ENCODE peak calls at places on chromosome 21, in seven cellular contexts. L is cardiac muscle cell, E is NT2/D1, S is left ventricle myocardium inferior, Q is hepatocyte, K is K562, N is GM23248. T is an unnamed sample. For H3K36me3 and H3K27me3, the result is how much of the 10 kb centered on the place peaks cover.

GRCh38 chr21:18161841-18162240 is 82.8 kb upstream of the CHODL start:
- DNase-seq in Q (no peak), L (no peak), N (no peak), S (no peak), E (no peak), K (no peak), T (no peak)

GRCh38 chr21:30233636-30234035 is 17.7 kb upstream of the CLDN8 start:
- DNase-seq in E (no peak), S (no peak), L (no peak), N (no peak), Q (no peak), K (no peak), T (no peak)

GRCh38 chr21:16040601-16041000 is 310.8 kb downstream of the USP25 start:
- DNase-seq in L (peak), N (peak), K (no peak), Q (no peak), E (no peak), S (no peak), T (no peak)

GRCh38 chr21:34811368-34811767 is 142.6 kb downstream of the CLIC6 start:
- DNase-seq in E (no peak), Q (no peak), L (no peak), K (no peak), S (no peak), N (no peak), T (no peak)

GRCh38 chr21:15774590-15774989 is 44.8 kb downstream of the USP25 start:
- DNase-seq in Q (no peak), N (peak), L (peak), K (no peak), S (no peak), E (no peak), T (no peak)

GRCh38 chr21:37917612-37918011 is 1.4 kb upstream of the KCNJ6 start:
- DNase-seq in S (no peak), N (peak), E (no peak), Q (no peak), L (peak), K (no peak), T (no peak)

GRCh38 chr21:43917515-43918384 is 52.7 kb downstream of the AGPAT3 start:
- DNase-seq in S (no peak), Q (no peak), L (no peak), K (peak), N (no peak), E (no peak), T (peak)

GRCh38 chr21:34890724-34891609 is 158.1 kb downstream of the RUNX1 start:
- DNase-seq in E (no peak), S (peak), L (peak), Q (peak), K (no peak), N (peak), T (peak)

GRCh38 chr21:29145354-29145782 is 14.9 kb downstream of the MAP3K7CL start:
- DNase-seq in E (no peak), N (peak), Q (peak), L (peak), K (no peak), S (no peak), T (no peak)
- H3K4me3 ChIP-seq in E (no peak), N (peak), Q (no peak), L (no peak), K (no peak), S (peak), T (no peak)

DNA sequence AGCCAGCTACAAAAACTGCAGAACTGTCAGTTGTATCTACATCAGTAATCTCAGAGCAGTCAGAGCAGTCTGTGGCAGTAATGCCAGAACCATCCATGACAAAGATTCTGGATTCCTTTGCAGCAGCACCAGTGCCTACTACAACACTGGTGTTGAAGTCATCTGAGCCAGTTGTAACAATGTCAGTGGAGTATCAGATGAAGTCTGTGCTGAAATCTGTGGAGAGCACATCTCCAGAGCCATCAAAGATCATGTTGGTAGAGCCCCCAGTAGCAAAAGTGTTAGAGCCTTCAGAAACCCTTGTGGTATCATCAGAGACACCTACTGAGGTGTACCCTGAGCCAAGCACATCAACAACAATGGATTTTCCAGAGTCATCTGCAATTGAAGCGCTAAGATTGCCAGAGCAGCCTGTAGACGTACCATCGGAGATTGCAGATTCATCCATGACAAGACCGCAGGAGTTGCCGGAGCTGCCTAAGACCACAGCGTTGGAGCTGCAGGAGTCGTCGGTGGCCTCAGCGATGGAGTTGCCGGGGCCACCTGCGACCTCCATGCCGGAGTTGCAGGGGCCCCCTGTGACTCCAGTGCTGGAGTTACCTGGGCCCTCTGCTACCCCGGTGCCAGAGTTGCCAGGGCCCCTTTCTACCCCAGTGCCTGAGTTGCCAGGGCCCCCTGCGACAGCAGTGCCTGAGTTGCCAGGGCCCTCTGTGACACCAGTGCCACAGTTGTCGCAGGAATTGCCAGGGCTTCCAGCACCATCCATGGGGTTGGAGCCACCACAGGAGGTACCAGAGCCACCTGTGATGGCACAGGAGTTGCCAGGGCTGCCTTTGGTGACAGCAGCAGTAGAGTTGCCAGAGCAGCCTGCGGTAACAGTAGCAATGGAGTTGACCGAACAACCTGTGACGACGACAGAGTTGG is 7.3 kb downstream of the SON start:
- DNase-seq in Q (no peak), K (no peak), S (no peak), N (no peak), E (no peak), L (no peak), T (no peak)
- H3K36me3 ChIP-seq in Q (under half), K (half or more), S (half or more), N (half or more), E (half or more), L (half or more), T (half or more)

DNA sequence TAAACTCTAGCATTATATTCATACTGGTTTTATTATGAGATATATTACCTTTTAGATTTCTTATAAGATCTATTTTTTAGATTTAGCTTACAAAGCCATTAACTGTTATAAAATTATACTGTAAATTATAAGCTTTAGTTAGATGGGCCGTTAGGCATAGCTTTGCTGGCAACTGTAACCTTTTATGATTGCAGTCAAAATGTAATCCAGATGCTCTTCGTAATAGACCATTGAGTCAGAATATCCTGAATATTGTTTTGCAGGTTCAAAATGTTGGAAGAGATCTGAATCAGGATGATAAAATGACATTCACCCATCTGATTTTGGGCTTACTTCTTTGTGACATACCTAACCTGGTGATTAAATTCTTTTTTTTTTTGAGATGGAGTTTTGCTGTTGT is 20.9 kb downstream of the ITSN1 start:
- DNase-seq in L (no peak), N (peak), E (no peak), Q (no peak), S (no peak), K (no peak), T (no peak)
- H3K27me3 ChIP-seq in L (under half), N (under half), E (under half), Q (under half), S (under half), K (under half), T (under half)

GRCh38 chr21:32413697-32414578 is 1.4 kb downstream of the EVA1C start:
- DNase-seq in Q (no peak), K (no peak), S (no peak), N (peak), E (no peak), L (peak), T (peak)

GRCh38 chr21:32415999-32416398 is 3.5 kb downstream of the EVA1C start:
- DNase-seq in N (no peak), K (no peak), E (no peak), Q (no peak), S (no peak), L (peak), T (no peak)

GRCh38 chr21:32412998-32413504 is 545 bp downstream of the EVA1C start:
- DNase-seq in E (no peak), L (peak), K (no peak), Q (no peak), S (peak), N (no peak), T (no peak)

GRCh38 chr21:32415451-32415850 is 2.9 kb downstream of the EVA1C start:
- DNase-seq in E (no peak), K (no peak), N (no peak), Q (no peak), S (no peak), L (no peak), T (no peak)

GRCh38 chr21:32414579-32415358 is 2.3 kb downstream of the EVA1C start:
- DNase-seq in N (peak), Q (peak), S (no peak), L (peak), K (no peak), E (no peak), T (no peak)
- H3K4me3 ChIP-seq in N (no peak), Q (no peak), S (peak), L (no peak), K (no peak), E (no peak), T (no peak)

GRCh38 chr21:45100866-45101265 is 26.5 kb downstream of the ADARB1 start:
- DNase-seq in Q (no peak), N (no peak), E (no peak), S (no peak), K (no peak), L (no peak), T (no peak)
- H3K36me3 ChIP-seq in Q (under half), N (under half), E (under half), S (under half), K (under half), L (under half), T (under half)

GRCh38 chr21:42682661-42683060 is 29.2 kb downstream of the PDE9A start:
- DNase-seq in L (no peak), E (no peak), Q (no peak), S (no peak), K (no peak), N (no peak), T (no peak)

GRCh38 chr21:42680429-42680828 is 27.0 kb downstream of the PDE9A start:
- DNase-seq in N (no peak), K (no peak), S (no peak), E (no peak), Q (no peak), L (no peak), T (peak)

GRCh38 chr21:42683371-42684108 is 30.1 kb downstream of the PDE9A start:
- DNase-seq in L (no peak), E (no peak), S (no peak), N (no peak), K (no peak), Q (no peak), T (no peak)

GRCh38 chr21:42679982-42680330 is 26.5 kb downstream of the PDE9A start:
- DNase-seq in Q (no peak), E (no peak), S (no peak), K (no peak), N (no peak), L (no peak), T (peak)

DNA sequence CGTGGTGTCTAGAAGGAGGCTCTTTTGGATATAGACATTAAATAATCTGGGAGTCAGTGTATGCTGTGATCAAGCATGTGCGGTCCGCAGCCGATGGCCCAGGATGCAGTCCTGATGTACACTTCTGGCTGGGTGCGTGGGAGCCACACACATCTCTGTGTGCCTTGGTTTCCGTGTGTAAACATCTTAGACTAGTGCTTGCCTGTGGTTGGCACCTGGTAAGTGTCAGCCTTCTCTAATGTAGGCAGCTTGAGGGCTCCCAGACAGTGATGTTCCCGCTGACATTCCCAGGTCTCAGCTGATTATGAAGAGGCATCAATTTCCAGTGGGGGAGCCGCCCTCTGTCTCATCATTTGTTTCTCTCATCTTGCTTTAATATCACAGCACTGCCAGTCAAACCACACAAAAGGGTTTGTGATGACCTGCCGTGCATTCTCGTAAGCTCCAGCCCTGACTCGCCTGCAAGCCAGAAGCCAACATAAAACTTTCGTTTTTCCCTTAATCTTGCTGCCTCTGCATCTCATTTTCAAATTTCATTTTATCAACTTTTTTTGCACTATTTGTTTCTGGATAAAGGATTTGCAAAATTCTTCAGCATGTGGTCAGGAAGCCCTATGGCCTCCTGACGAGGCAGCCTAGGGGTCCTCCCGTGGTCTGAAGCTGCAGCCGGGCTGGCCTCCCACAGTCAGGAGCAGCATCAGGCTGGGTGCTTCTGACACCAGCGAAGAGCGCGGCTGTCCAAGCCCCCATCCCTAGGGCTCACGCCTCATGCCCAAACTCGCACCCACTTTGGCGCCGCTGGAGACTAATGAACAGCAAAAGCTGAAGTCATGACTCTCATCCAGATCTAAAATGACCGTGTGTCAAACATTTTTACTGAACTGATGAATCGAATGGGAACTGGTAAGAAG is 28.1 kb downstream of the PDE9A start:
- DNase-seq in E (no peak), K (no peak), Q (no peak), S (no peak), N (no peak), L (no peak), T (no peak)
- H3K27me3 ChIP-seq in E (under half), K (half or more), Q (under half), S (half or more), N (under half), L (under half), T (under half)

GRCh38 chr21:26164311-26164710 is 6.3 kb downstream of the APP start:
- DNase-seq in E (no peak), L (no peak), K (no peak), S (no peak), N (no peak), Q (no peak), T (no peak)
- H3K4me3 ChIP-seq in E (no peak), L (no peak), K (no peak), S (no peak), N (no peak), Q (no peak), T (no peak)

DNA sequence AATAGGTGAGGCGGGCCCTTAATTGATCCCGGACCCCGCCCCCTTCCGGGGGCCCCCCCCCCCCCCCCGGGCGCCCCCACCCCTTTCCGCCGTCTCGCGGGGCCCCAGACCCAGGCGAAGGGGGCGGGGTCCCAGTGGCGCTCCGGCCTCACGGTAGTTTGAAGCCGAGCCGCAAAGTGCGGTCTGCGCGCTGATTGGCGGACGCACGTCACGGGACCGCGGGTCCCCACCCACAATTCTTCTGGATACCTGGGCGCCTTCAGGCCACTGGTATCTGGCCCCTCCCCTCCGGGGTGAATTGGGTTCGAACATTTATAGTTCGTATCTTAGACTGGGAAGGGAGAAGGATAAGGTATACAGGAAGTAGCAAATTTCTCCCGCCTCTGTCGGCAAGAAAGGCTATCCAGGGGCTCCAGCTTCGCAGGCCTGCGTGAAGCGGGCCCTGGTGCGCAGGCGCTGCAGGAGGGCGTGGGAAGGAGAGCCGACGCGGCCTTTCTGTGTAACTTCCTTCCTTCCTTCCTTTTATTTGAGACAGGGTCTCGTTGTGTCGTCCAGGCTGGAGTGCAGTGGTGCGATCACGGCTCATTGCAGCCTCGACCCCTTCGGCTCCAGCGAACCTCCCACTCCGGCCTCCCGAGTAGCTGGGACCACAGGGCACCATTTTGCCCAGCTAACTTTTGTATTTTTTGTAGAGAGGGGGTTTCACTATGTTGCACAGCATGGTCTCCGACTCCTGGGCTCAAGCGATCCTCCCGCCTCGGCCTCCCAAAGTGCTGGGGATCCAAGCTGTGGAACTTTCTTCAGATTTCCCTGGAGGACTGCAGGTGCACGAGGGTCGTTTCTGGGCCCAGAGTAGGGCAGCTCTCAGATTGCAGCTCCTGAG is 564 bp upstream of the HMGN1 start:
- DNase-seq in N (peak), K (peak), E (peak), S (peak), L (peak), Q (peak), T (peak)
- H3K36me3 ChIP-seq in N (under half), K (under half), E (under half), S (under half), L (under half), Q (under half), T (under half)

GRCh38 chr21:41269535-41269934 is 47.1 kb upstream of the FAM3B start:
- DNase-seq in E (no peak), N (no peak), L (no peak), S (no peak), K (no peak), Q (no peak), T (no peak)
- H3K27me3 ChIP-seq in E (under half), N (under half), L (under half), S (under half), K (under half), Q (under half), T (under half)

T was measured in H7.